ENCODE peak calls at places on chromosome 5, in four cellular contexts. P is IMR-90, Z is Karpas-422, C is mesenchymal stem cell. H is an unnamed sample.

GRCh38 chr5:146632620-146633019 is 116.6 kb upstream of the GPR151 start:
- DNase-seq in P (no peak), C (no peak), Z (no peak), H (no peak)

GRCh38 chr5:72467987-72468386 is 39.2 kb downstream of the ZNF366 start:
- DNase-seq in P (peak), C (peak), Z (no peak), H (no peak)

GRCh38 chr5:131223751-131224386 is 40.0 kb upstream of the CDC42SE2 start:
- DNase-seq in Z (no peak), C (no peak), P (no peak), H (no peak)

GRCh38 chr5:57215629-57216195 is 41.9 kb downstream of the GPBP1 start:
- DNase-seq in Z (no peak), P (peak), C (peak), H (no peak)

GRCh38 chr5:145718956-145719355 is 116.2 kb downstream of the PRELID2 start:
- DNase-seq in P (peak), C (peak), Z (no peak), H (no peak)

GRCh38 chr5:14144586-14145355 is 1.6 kb downstream of the TRIO start:
- DNase-seq in Z (peak), C (peak), P (peak), H (peak)

GRCh38 chr5:150142800-150143724 is 12.6 kb downstream of the PDGFRB start:
- DNase-seq in P (peak), C (peak), Z (no peak), H (peak)

GRCh38 chr5:169443249-169443784 is 140.3 kb upstream of the SPDL1 start:
- DNase-seq in C (no peak), Z (no peak), P (no peak), H (no peak)

GRCh38 chr5:115977988-115978387 is 15.7 kb downstream of the LVRN start:
- DNase-seq in P (peak), C (peak), Z (no peak), H (peak)

GRCh38 chr5:73031839-73032238 is 76.0 kb downstream of the FCHO2 start:
- DNase-seq in P (peak), Z (no peak), C (peak), H (peak)

GRCh38 chr5:157290156-157290980 is 24.4 kb downstream of the CYFIP2 start:
- DNase-seq in C (peak), Z (no peak), P (peak), H (no peak)

GRCh38 chr5:36478646-36479307 is 127.6 kb upstream of the SLC1A3 start:
- DNase-seq in P (no peak), Z (no peak), C (no peak), H (no peak)

GRCh38 chr5:137415231-137415681 is 83.9 kb downstream of the SPOCK1 start:
- DNase-seq in P (peak), C (no peak), Z (no peak), H (peak)

GRCh38 chr5:136104311-136104975 is 28.2 kb upstream of the SMAD5 start:
- DNase-seq in Z (no peak), C (no peak), P (no peak), H (no peak)

GRCh38 chr5:135205616-135206349 is 171.8 kb upstream of the PITX1 start:
- DNase-seq in Z (no peak), C (peak), P (peak), H (no peak)

GRCh38 chr5:56011835-56012234 is 17.1 kb upstream of the IL6ST start:
- DNase-seq in C (peak), P (peak), Z (no peak), H (peak)

GRCh38 chr5:115087951-115088350 is 81.8 kb downstream of the TRIM36 start:
- DNase-seq in C (no peak), P (no peak), Z (no peak), H (no peak)

GRCh38 chr5:123095694-123096120 is 6.7 kb downstream of the PRDM6 start:
- DNase-seq in C (no peak), Z (no peak), P (no peak), H (peak)

GRCh38 chr5:123099514-123100151 is 10.6 kb downstream of the PRDM6 start:
- DNase-seq in P (no peak), Z (no peak), C (peak), H (peak)

GRCh38 chr5:123098767-123099513 is 9.9 kb downstream of the PRDM6 start:
- DNase-seq in P (no peak), C (peak), Z (no peak), H (peak)

GRCh38 chr5:123097483-123097870 is 8.4 kb downstream of the PRDM6 start:
- DNase-seq in C (no peak), P (no peak), Z (no peak), H (peak)

DNA sequence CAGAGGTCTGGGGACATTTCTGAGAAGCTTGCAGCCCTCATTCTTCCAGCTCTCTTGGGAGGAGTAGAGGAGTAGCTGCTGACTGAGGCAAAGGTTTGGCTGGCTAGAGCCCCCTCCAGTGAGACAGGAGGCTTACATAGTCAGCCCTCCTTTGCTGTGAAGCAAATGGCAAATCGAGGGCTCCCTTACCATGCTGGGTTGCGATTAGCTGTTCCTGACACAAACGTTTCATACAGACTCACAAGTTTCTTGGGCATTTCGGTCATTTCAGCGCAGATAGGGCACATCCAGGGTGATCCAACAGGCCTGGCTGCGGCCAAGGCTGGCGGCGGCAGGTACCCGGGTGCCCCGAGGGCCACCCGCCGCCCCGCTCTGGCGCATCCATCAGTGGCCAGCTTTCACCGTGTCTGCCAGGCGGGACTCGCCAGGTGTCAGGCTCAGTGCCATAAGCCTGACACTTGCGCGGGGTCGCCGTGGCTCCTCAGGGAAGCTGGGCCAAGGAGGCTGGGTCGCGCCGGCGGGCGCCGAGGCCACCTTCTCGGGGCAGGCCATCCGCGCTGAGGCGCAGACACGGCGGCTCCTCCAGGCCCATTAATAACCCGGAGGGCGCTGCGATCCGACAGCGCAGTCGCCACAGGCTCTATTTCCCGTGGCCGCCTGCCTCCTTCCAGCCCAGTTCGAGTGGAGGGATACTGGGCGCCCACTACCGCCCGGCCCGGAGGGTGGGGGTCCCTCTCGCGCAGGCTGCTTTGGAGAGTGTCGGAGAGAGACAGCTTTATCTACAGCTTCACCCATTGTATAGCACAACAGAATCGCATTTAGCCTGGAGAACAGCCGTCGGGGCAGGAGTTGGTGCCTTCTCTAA is 9.1 kb downstream of the PRDM6 start:
- DNase-seq in P (no peak), Z (no peak), C (no peak), H (peak)
- H2AFZ ChIP-seq in P (no peak), Z (no peak), C (no peak), H (no peak)

DNA sequence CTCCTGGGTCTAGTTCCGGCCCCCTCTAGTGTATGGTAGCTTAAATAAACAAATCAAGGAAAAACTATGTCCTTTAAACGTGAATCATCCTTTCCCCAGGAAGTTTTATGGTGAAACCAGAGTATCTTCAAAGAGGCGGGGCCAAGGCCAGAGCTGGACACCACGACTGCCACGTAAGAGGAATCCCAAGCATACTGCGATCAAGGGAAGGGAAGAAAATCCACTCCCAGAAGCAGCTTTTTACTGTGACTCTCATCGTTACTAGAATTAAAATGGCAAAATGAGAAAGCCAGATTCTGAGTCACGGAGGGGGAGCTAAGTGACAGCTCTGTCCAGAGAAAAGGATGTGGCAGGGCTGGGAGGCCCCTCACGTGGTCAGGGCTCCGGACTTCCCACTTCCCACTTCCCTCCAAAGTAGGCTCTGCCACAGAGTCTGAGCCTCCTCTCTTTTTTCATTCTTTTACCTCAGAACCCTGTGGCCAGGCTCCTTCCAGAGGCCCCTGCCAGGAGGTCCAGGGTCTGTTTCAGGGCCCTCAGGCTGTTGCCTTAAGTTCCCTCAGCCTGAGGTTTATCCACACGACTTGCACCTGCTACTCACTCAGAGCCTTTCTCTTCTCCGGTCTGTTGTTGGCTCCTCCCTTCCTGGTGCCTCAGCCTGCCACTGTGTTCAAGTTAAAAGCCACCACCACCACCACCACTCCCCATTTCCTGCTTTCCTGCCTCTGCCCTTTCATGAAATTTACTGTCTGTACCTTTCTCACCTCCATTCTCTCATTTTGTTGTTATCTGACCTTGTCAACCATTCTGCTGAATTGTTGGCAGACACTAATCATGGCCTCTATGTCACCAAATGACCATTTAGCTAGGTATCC is 1.4 kb upstream of the GLRX start:
- DNase-seq in C (peak), Z (no peak), P (peak), H (peak)
- H3K27ac ChIP-seq in C (peak), Z (no peak), P (peak), H (peak)

GRCh38 chr5:109833946-109834345 is 144.2 kb downstream of the MAN2A1 start:
- DNase-seq in P (peak), Z (no peak), C (no peak), H (no peak)
- H2AFZ ChIP-seq in P (no peak), Z (no peak), C (no peak), H (no peak)

DNA sequence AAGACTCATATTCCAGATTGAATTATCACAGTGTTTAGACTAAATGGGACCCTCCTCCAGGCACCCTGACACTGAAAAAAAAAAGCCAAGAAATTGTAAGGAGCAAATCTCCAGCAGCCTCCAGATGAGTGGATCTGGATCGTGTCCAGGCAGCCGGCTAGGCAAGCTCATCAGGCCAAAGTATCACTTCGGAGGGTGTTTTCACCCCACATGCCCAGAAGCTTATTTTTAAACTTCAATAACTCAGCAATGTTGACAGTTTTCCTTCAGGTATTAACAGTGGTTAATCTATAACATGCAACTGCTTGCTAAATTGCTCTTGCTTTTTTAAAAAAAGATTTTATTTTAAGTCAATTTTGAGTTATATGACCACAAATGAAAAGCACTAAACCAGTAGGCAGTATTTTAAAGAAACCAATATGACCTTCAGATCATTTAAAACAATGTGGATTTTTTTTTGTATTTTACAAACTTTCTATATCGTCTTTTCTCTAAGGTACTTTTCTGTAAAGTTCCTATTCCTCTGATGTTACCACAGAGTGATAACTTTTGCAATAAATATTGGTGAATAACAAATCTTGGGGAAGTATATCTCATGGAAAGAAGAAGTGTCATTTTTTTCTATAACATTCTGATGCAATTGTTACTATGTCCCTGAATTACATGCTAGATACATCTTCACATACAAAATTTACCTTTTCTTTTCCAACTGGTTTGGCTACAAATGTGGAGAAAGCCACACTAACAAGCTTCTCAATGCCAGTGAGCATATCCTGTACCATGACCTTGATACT is 30.6 kb downstream of the ACOT12 start:
- DNase-seq in C (no peak), Z (no peak), P (no peak), H (no peak)
- H3K27ac ChIP-seq in C (no peak), Z (no peak), P (no peak), H (no peak)

DNA sequence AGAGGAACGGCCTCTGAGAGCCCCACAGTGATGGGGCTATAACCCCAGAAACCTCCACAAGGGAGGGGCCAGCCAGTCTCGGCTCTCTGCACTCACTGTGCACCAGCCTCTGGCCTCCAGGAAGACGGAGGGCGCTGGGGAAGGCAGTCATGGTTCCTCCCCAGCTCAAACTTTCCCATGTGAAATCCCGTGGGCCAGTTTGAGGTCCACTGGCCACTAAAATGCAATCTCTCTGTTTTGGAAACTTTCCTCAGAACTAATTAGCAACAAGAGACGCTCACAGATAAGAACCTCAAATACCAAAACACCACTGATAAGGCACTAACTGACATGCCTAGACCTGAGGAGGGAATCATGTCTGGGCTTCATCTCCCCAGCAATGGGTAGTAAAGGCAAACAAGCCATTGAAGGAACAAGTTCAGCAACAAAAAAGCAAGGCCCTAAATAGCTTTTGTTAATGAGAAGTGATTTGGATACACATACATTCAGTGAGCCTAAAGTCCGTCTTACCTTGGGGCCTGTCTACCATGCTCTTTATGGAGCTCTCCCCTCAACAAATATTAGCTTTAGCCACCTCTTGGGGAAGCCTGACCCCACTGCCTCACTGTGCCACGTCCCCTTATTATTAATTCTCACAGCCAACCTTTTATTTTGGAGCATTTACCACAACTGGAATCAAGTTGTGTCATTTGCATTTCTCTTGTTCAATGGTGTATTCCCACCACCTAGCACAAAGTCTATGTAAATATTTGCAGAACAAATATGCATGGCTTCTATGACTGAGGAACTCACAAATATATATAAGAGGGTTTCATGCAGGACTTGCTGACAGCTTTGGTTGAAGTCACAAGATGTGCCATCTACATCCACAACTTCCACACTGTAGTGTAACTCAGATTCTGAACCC is 56.1 kb upstream of the GLRX start:
- DNase-seq in P (no peak), C (no peak), Z (no peak), H (no peak)
- H2AFZ ChIP-seq in P (no peak), C (no peak), Z (no peak), H (peak)

H was measured in osteoblast.